ENCODE peak calls at places on chromosomes 16 and 17, in five cellular contexts. F, V, C, P and K are unnamed samples.

GRCh38 chr16:8720080-8720966 is 45.9 kb downstream of the ABAT start:
- DNase-seq in F (no peak), V (no peak), C (no peak), P (peak), K (peak)

GRCh38 chr17:17889922-17890321 is 53.1 kb upstream of the SREBF1 start:
- DNase-seq in F (no peak), V (no peak), C (no peak), P (no peak), K (no peak)

GRCh38 chr16:46658925-46659324 is 30.1 kb downstream of the VPS35 start:
- DNase-seq in F (no peak), V (no peak), C (no peak), P (no peak), K (no peak)

GRCh38 chr17:67157732-67158639 is 87.0 kb downstream of the HELZ start:
- DNase-seq in F (peak), V (no peak), C (no peak), P (peak), K (no peak)

GRCh38 chr16:68564367-68564985 is 25.4 kb downstream of the ZFP90 start:
- DNase-seq in F (peak), V (no peak), C (no peak), P (peak), K (no peak)

GRCh38 chr17:17154981-17155380 is 51.2 kb downstream of the PLD6 start:
- DNase-seq in F (no peak), V (no peak), C (no peak), P (no peak), K (no peak)

GRCh38 chr17:6492892-6493674 is 48.8 kb downstream of the PIMREG start:
- DNase-seq in F (no peak), V (peak), C (no peak), P (no peak), K (no peak)

GRCh38 chr16:52896478-52897164 is 156.1 kb downstream of the CHD9NB start:
- DNase-seq in F (no peak), V (no peak), C (no peak), P (no peak), K (no peak)

GRCh38 chr16:75486014-75486404 is 9.2 kb downstream of the CHST6 start:
- DNase-seq in F (no peak), V (no peak), C (no peak), P (no peak), K (no peak)

GRCh38 chr17:4412933-4413831 is 20.6 kb upstream of the SPNS3 start:
- DNase-seq in F (peak), V (peak), C (peak), P (peak), K (peak)

GRCh38 chr16:83715217-83715920 is 92.4 kb upstream of the HSBP1 start:
- DNase-seq in F (no peak), V (no peak), C (no peak), P (no peak), K (no peak)

GRCh38 chr17:15467592-15467991 is at the start of gene CDRT4:
- DNase-seq in F (no peak), V (no peak), C (no peak), P (no peak), K (no peak)

GRCh38 chr17:63647065-63647725 is 25.0 kb downstream of the MAP3K3 start:
- DNase-seq in F (peak), V (no peak), C (no peak), P (no peak), K (no peak)

GRCh38 chr16:30649725-30650368 is 913 bp upstream of the PRR14 start:
- DNase-seq in F (no peak), V (no peak), C (peak), P (no peak), K (no peak)

GRCh38 chr16:30651124-30652004 is 604 bp downstream of the PRR14 start:
- DNase-seq in F (peak), V (peak), C (peak), P (peak), K (peak)

GRCh38 chr16:30652718-30653117 is 2.0 kb downstream of the PRR14 start:
- DNase-seq in F (no peak), V (peak), C (no peak), P (no peak), K (no peak)

GRCh38 chr16:30652005-30652296 is 1.2 kb downstream of the PRR14 start:
- DNase-seq in F (no peak), V (no peak), C (no peak), P (no peak), K (no peak)

DNA sequence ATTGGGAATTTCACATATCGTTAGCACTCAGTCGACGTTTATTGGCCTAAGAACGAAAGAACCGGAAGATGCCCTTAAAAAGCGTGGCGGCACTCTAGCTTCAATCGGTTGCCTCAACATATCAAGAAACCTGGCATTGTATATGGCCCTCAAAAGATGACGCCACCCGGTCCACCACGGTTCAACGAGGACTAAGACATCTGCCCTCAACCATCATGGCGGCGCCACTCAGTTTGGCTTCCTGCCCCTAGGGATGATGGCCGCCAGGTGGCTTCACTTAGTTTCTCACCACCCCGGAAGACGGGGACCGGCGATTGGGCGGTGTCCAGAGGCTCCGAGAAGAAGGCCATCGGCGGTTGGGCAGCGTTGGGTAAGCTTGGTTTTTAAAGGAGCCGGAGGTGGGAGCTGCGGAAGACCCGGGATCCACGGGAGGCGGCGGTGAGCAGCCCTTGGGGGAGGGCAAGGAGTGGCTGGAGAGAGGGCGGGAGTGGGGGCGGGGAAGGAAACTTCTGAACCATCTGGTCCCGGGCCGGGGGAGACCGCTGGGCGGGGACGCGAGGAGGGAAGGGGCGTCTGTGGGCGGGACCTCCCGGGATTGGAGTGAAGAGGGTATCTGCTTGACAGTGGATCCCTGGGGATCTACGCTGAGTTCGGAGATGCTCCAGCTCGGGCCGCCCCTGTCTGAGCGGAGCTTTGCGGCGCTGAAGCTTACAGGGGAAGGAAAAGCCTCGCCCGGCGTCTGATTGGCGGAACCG is at the start of gene PRR14:
- DNase-seq in F (peak), V (peak), C (peak), P (peak), K (peak)
- TF ChIP-seq CTCF in F (peak), V (no peak), C (no peak), P (peak), K (peak)

GRCh38 chr16:2530629-2531318 is 434 bp downstream of the CEMP1 start:
- DNase-seq in F (no peak), V (peak), C (no peak), P (no peak), K (no peak)

GRCh38 chr16:2527784-2528100 is 3.5 kb downstream of the CEMP1 start:
- DNase-seq in F (no peak), V (no peak), C (no peak), P (no peak), K (no peak)

GRCh38 chr16:2529961-2530628 is 1.1 kb downstream of the CEMP1 start:
- DNase-seq in F (no peak), V (peak), C (no peak), P (no peak), K (no peak)

GRCh38 chr16:2528161-2529060 is 2.8 kb downstream of the CEMP1 start:
- DNase-seq in F (no peak), V (no peak), C (no peak), P (no peak), K (no peak)

GRCh38 chr16:2529061-2529931 is 1.9 kb downstream of the CEMP1 start:
- DNase-seq in F (no peak), V (peak), C (no peak), P (no peak), K (no peak)
- TF ChIP-seq CTCF in F (no peak), V (no peak), C (no peak), P (no peak), K (no peak)

DNA sequence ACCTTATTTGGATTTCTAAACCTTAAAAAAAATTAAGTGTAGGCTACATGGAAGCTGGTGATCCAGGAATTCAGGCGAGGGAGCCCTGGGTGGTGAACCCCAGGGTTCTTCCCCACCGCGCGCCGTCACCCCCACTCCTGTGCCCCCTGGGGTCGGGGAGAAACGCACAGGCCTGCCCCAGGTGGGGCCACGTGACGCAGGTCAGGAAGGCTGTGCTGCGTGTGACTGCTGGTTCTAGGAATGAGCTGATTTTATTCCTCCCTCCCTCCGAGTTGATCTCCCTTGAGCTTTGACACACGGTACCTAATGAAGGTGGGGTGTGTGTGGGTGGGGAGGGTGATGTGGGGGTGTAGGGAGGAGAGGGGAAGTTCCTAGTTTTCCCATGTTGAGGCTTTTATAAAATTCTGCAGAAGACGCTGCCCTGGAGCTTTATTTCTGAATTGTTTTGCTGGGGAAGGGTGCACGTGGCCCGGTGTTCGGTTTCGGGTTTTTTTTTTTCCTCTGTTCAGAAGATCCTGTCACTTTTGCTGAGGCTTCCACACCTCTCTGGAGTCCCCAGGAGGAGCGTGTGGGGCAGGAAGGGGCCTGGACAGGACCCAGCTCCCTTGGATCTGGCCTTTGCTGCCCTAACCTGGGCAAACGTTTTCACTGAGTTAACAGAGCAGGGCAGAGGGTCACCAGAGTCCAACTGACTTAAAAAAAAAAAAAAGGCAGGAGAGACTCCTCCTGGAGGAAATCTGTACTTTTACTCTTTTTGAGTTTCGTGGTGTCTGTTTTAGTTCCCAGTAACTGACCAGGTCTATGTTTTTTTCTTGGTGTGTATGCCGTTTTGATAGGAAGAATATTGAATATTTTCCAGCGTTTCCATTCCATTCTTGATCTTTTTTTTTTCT is 55.8 kb upstream of the GSE1 start:
- DNase-seq in F (peak), V (no peak), C (no peak), P (peak), K (no peak)
- TF ChIP-seq CTCF in F (peak), V (no peak), C (no peak), P (no peak), K (peak)

GRCh38 chr17:47251421-47251940 is 2.1 kb upstream of the ITGB3 start:
- DNase-seq in F (no peak), V (no peak), C (no peak), P (no peak), K (no peak)

GRCh38 chr17:47252209-47252608 is 1.4 kb upstream of the ITGB3 start:
- DNase-seq in F (no peak), V (no peak), C (no peak), P (no peak), K (no peak)

GRCh38 chr17:47254403-47254943 is 846 bp downstream of the ITGB3 start:
- DNase-seq in F (no peak), V (no peak), C (no peak), P (no peak), K (no peak)

GRCh38 chr17:47252766-47253512 is 688 bp upstream of the ITGB3 start:
- DNase-seq in F (no peak), V (no peak), C (no peak), P (no peak), K (no peak)

GRCh38 chr17:47253541-47254402 is at the start of gene ITGB3:
- DNase-seq in F (peak), V (peak), C (peak), P (peak), K (peak)
- TF ChIP-seq CTCF in F (peak), V (no peak), C (no peak), P (peak), K (no peak)